ENCODE peak calls at places on chromosomes 3 and 15, in six cellular contexts. Y is brain microvascular endothelial cell, N is NT2/D1, L is GM23248, B is mucosa of descending colon, K is choroid plexus epithelial cell. W is an unnamed sample.

GRCh38 chr15:89680282-89680873 is 1.2 kb upstream of the PLIN1 start:
- DNase-seq in L (peak), N (no peak), B (no peak), Y (no peak), K (peak), W (no peak)

GRCh38 chr3:69934398-69934797 is 65.1 kb upstream of the SAMMSON start:
- DNase-seq in Y (no peak), N (no peak), B (no peak), L (no peak), K (no peak), W (no peak)

GRCh38 chr3:124217542-124217941 is 225.6 kb upstream of the ROPN1 start:
- DNase-seq in Y (peak), K (peak), B (no peak), N (peak), L (peak), W (peak)

GRCh38 chr3:46409735-46410489 is 2.9 kb downstream of the CCRL2 start:
- DNase-seq in L (no peak), Y (no peak), B (no peak), N (no peak), K (no peak), W (no peak)

GRCh38 chr3:49199900-49200281 is 28.5 kb downstream of the KLHDC8B start:
- DNase-seq in Y (no peak), L (peak), K (no peak), N (no peak), B (no peak), W (no peak)

GRCh38 chr3:11390411-11391171 is 118.4 kb downstream of the ATG7 start:
- DNase-seq in B (no peak), K (peak), L (peak), Y (no peak), N (no peak), W (no peak)

GRCh38 chr3:29170894-29171582 is 109.8 kb upstream of the RBMS3 start:
- DNase-seq in Y (peak), K (peak), L (peak), B (no peak), N (no peak), W (no peak)

GRCh38 chr3:29065211-29065785 is 215.6 kb upstream of the RBMS3 start:
- DNase-seq in K (peak), Y (peak), N (peak), L (peak), B (peak), W (peak)

GRCh38 chr15:68640791-68641331 is 62.1 kb downstream of the CORO2B start:
- DNase-seq in L (peak), K (peak), Y (no peak), N (no peak), B (no peak), W (no peak)

GRCh38 chr15:41494922-41495735 is 1.5 kb downstream of the ITPKA start:
- DNase-seq in B (no peak), N (no peak), K (no peak), L (no peak), Y (no peak), W (no peak)

GRCh38 chr3:156207802-156208685 is 87.7 kb downstream of the KCNAB1 start:
- DNase-seq in L (peak), B (no peak), K (peak), Y (no peak), N (no peak), W (no peak)

GRCh38 chr3:30611613-30612421 is 5.4 kb downstream of the TGFBR2 start:
- DNase-seq in K (peak), L (peak), B (no peak), Y (peak), N (no peak), W (peak)

GRCh38 chr3:30612422-30613134 is 6.2 kb downstream of the TGFBR2 start:
- DNase-seq in N (no peak), L (no peak), K (no peak), B (no peak), Y (no peak), W (no peak)

GRCh38 chr3:30613135-30613825 is 6.9 kb downstream of the TGFBR2 start:
- DNase-seq in K (peak), Y (no peak), N (no peak), L (no peak), B (no peak), W (no peak)

GRCh38 chr3:30609930-30610701 is 3.7 kb downstream of the TGFBR2 start:
- DNase-seq in N (no peak), L (no peak), B (no peak), K (no peak), Y (no peak), W (no peak)

GRCh38 chr3:30610702-30611410 is 4.5 kb downstream of the TGFBR2 start:
- DNase-seq in L (no peak), B (no peak), K (no peak), N (no peak), Y (no peak), W (no peak)
- H3K4me3 ChIP-seq in L (peak), B (no peak), K (no peak), N (no peak), Y (no peak), W (no peak)

DNA sequence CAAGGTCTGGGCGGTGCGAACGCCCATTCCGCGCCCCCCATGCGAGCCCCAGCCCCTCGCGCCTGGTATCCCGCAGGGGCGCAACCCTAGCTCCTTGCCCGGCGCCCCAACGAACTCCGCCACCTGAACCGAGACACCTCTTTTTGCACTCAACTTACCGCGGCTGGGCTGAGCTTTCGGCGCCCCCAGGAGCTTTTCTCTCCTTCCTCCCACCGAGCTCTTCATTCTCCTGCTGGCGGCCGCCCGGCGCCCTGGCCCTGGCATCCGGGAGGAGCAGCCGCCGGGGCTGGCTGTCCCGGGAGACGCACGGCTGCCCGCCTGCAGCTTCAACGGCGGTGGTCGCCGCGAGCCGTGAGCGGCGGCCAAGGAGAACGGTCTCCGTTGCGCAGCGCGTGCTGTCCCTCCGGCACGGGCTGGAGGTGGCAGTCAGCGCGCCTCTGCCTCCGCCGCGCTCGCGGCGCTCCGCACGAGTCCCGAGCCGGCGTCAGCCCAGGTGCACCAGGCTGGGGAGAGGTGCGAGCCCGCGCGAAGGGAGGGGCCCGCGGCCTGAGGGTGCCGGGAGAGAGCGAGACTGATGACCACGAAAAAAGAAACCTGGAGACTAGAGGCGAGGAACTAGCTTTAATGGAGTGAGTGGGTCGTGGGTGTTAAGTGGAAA is 621.4 kb upstream of the ZNF385D start:
- DNase-seq in B (peak), K (no peak), L (peak), N (peak), Y (no peak), W (no peak)
- H3K4me3 ChIP-seq in B (no peak), K (peak), L (peak), N (peak), Y (peak), W (no peak)

DNA sequence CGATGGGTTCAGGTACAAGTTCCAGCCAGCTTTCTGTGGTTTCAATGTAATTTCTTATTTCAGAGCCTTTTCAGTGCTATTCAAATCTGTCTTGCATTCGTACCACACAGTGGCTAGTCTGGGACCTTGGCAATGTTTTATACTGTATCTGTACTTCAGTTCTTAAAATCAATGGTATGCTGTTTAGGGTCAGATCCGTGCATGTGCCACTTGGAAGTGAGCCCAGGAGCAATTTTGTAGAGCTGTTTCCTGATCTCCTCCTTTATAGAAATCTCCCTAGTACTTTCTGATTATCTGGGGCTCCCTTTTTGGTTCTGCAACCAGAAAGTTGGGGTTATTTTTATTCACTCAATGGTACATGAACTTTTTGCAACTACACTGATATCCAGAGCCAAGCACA is 59.5 kb upstream of the NDUFB4 start:
- DNase-seq in Y (no peak), K (no peak), B (no peak), L (no peak), N (no peak), W (peak)
- H3K4me3 ChIP-seq in Y (no peak), K (no peak), B (no peak), L (no peak), N (no peak), W (no peak)

GRCh38 chr3:52005571-52005986 is 9.9 kb upstream of the RPL29 start:
- DNase-seq in Y (peak), K (peak), N (peak), B (no peak), L (peak), W (peak)
- H3K4me3 ChIP-seq in Y (no peak), K (no peak), N (peak), B (no peak), L (no peak), W (no peak)

DNA sequence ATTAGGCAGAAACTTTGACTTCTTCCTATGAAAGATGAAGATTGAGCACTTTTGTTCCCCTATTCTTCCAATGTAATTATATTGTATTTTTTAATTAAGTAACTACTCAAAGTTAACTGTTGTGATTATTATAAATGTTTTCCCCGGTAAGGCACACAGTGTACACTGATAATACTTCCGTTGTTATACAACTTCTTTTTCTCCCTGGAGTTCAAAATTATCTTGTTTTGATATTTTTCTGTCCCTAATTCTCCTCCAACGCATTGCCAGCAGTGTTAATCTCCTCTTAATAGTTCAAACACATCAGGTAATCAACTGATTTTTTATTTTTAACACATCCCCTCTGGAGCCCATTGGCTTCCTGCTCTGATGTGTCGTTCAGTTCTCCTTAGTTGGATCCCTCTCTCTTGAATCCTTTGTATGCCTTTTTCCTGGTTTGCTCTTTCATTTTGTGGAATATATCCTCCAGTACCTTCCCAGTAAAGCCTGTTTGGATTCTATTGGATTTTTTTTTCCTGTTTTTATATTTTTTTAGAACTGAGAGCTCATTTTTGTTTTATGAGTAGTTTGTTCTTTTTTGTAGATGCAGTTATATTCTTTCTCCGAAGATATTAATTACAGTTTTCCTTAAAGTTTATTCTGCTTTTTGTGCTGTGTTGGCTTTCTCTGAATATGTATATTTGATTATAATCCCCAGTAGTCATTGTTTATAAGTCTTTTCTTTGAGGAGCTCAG is 32.2 kb upstream of the MFSD1 start:
- DNase-seq in N (no peak), L (no peak), Y (no peak), B (no peak), K (peak), W (no peak)
- H3K4me3 ChIP-seq in N (no peak), L (peak), Y (no peak), B (no peak), K (no peak), W (no peak)

GRCh38 chr3:113753376-113753985 is 6.6 kb downstream of the ATP6V1A start:
- DNase-seq in N (peak), B (no peak), L (no peak), K (no peak), Y (no peak), W (peak)
- H3K4me3 ChIP-seq in N (no peak), B (no peak), L (no peak), K (no peak), Y (no peak), W (no peak)

W was measured in A673.